ENCODE peak calls at places on chromosome 5, in four cellular contexts. I is stimulated activated CD8-positive, alpha-beta memory T cell treated with anti-CD3 and anti-CD28 coated beads, Interleukin-15, amount 100 ng/mL, for 4 hours; J is activated CD4-positive, alpha-beta T cell treated with anti-CD3 and anti-CD28 coated beads, Interleukin-2, amount 50 U/mL, for 48 hours; Y is mucosa of gallbladder. F is an unnamed sample.

GRCh38 chr5:67196537-67197059 is at the start of gene CD180:
- DNase-seq in J (no peak), Y (no peak), I (no peak), F (no peak)

GRCh38 chr5:69217154-69217731 is 17.4 kb upstream of the CDK7 start:
- DNase-seq in Y (no peak), J (peak), I (peak), F (no peak)

GRCh38 chr5:65769539-65769938 is 47.5 kb downstream of the NLN start:
- DNase-seq in I (no peak), Y (no peak), J (no peak), F (no peak)

GRCh38 chr5:1421521-1422341 is 23.5 kb downstream of the SLC6A3 start:
- DNase-seq in Y (no peak), J (no peak), I (no peak), F (no peak)

GRCh38 chr5:136023935-136024645 is 4.7 kb upstream of the TGFBI start:
- DNase-seq in Y (no peak), J (no peak), I (no peak), F (no peak)

GRCh38 chr5:56406221-56406620 is 173.1 kb upstream of the ANKRD55 start:
- DNase-seq in J (no peak), I (no peak), Y (no peak), F (no peak)

GRCh38 chr5:65924366-65925093 is 1.8 kb upstream of the ERBIN start:
- DNase-seq in Y (no peak), I (no peak), J (no peak), F (no peak)

GRCh38 chr5:157366741-157367684 is 93.0 kb upstream of the NIPAL4 start:
- DNase-seq in I (no peak), Y (peak), J (no peak), F (peak)

GRCh38 chr5:139404484-139404840 is 573 bp upstream of the SPATA24 start:
- DNase-seq in J (no peak), I (no peak), Y (no peak), F (no peak)

GRCh38 chr5:31918739-31919138 is 255.4 kb downstream of the GOLPH3 start:
- DNase-seq in J (no peak), Y (no peak), I (no peak), F (no peak)

GRCh38 chr5:172441262-172441751 is 13.0 kb downstream of the SH3PXD2B start:
- DNase-seq in J (no peak), Y (no peak), I (no peak), F (no peak)

GRCh38 chr5:133825631-133826289 is 142.7 kb downstream of the C5orf15 start:
- DNase-seq in J (no peak), Y (no peak), I (no peak), F (no peak)

GRCh38 chr5:171188016-171188415 is 121.0 kb upstream of the TLX3 start:
- DNase-seq in I (no peak), J (no peak), Y (no peak), F (no peak)

GRCh38 chr5:100464418-100464817 is 70.8 kb upstream of the FAM174A start:
- DNase-seq in I (no peak), Y (no peak), J (no peak), F (peak)

GRCh38 chr5:152499816-152500575 is 94.9 kb upstream of the NMUR2 start:
- DNase-seq in Y (no peak), J (no peak), I (no peak), F (no peak)

GRCh38 chr5:1762121-1762877 is 37.3 kb downstream of the MRPL36 start:
- DNase-seq in Y (no peak), J (no peak), I (no peak), F (no peak)

GRCh38 chr5:44935262-44935661 is 126.5 kb downstream of the MRPS30 start:
- DNase-seq in Y (no peak), J (no peak), I (no peak), F (no peak)

GRCh38 chr5:111415053-111415452 is 97.3 kb downstream of the STARD4 start:
- DNase-seq in I (no peak), J (no peak), Y (no peak), F (no peak)

F was measured in NCI-H460.